ENCODE peak calls at places on chromosome 4, in five cellular contexts. One of them, this sample, is unnamed.

GRCh38 chr4:87896020-87896621 is 63.4 kb downstream of the MEPE start:
- DNase-seq in astrocyte of the spinal cord: peak; percentile 85
- DNase-seq in mesothelial cell of epicardium: no peak
- DNase-seq in CD4-positive, alpha-beta T cell: no peak
- DNase-seq in Calu3: peak; percentile 55
- DNase-seq in this sample: peak; percentile 97

GRCh38 chr4:75144475-75144874 is 211.6 kb downstream of the PARM1 start:
- DNase-seq in CD4-positive, alpha-beta T cell: no peak
- DNase-seq in Calu3: no peak
- DNase-seq in mesothelial cell of epicardium: no peak
- DNase-seq in astrocyte of the spinal cord: no peak
- DNase-seq in this sample: no peak

GRCh38 chr4:39998659-39999345 is 21.1 kb upstream of the PDS5A start:
- DNase-seq in Calu3: no peak
- DNase-seq in CD4-positive, alpha-beta T cell: no peak
- DNase-seq in mesothelial cell of epicardium: no peak
- DNase-seq in astrocyte of the spinal cord: no peak
- DNase-seq in this sample: no peak

GRCh38 chr4:38949416-38950051 is 81.9 kb downstream of the FAM114A1 start:
- DNase-seq in astrocyte of the spinal cord: peak; percentile 67
- DNase-seq in mesothelial cell of epicardium: no peak
- DNase-seq in CD4-positive, alpha-beta T cell: no peak
- DNase-seq in Calu3: no peak
- DNase-seq in this sample: no peak

GRCh38 chr4:8409271-8410065 is 31.1 kb downstream of the ACOX3 start:
- DNase-seq in Calu3: no peak
- DNase-seq in CD4-positive, alpha-beta T cell: no peak
- DNase-seq in astrocyte of the spinal cord: peak; percentile 19
- DNase-seq in mesothelial cell of epicardium: no peak
- DNase-seq in this sample: no peak

GRCh38 chr4:8410641-8411271 is 29.8 kb downstream of the ACOX3 start:
- DNase-seq in Calu3: peak; percentile 55
- DNase-seq in astrocyte of the spinal cord: peak; percentile 59
- DNase-seq in mesothelial cell of epicardium: no peak
- DNase-seq in CD4-positive, alpha-beta T cell: no peak
- DNase-seq in this sample: peak; percentile 60

GRCh38 chr4:168908859-168909390 is 101.1 kb downstream of the CBR4 start:
- DNase-seq in astrocyte of the spinal cord: no peak
- DNase-seq in CD4-positive, alpha-beta T cell: no peak
- DNase-seq in Calu3: no peak
- DNase-seq in mesothelial cell of epicardium: no peak
- DNase-seq in this sample: no peak

GRCh38 chr4:5892321-5893012 is 419 bp downstream of the CRMP1 start:
- DNase-seq in mesothelial cell of epicardium: no peak
- DNase-seq in Calu3: no peak
- DNase-seq in CD4-positive, alpha-beta T cell: no peak
- DNase-seq in astrocyte of the spinal cord: no peak
- DNase-seq in this sample: no peak

GRCh38 chr4:145829629-145830395 is 108.8 kb downstream of the ZNF827 start:
- DNase-seq in CD4-positive, alpha-beta T cell: no peak
- DNase-seq in Calu3: no peak
- DNase-seq in mesothelial cell of epicardium: no peak
- DNase-seq in astrocyte of the spinal cord: no peak
- DNase-seq in this sample: no peak

GRCh38 chr4:2141762-2142520 is 82.8 kb downstream of the NAT8L start:
- DNase-seq in astrocyte of the spinal cord: peak; percentile 12
- DNase-seq in Calu3: no peak
- DNase-seq in mesothelial cell of epicardium: no peak
- DNase-seq in CD4-positive, alpha-beta T cell: no peak
- DNase-seq in this sample: no peak

GRCh38 chr4:6472008-6472386 is 417 bp downstream of the PPP2R2C start:
- DNase-seq in mesothelial cell of epicardium: no peak
- DNase-seq in Calu3: no peak
- DNase-seq in CD4-positive, alpha-beta T cell: no peak
- DNase-seq in astrocyte of the spinal cord: no peak
- DNase-seq in this sample: no peak

GRCh38 chr4:80532674-80533333 is 197.3 kb downstream of the CFAP299 start:
- DNase-seq in CD4-positive, alpha-beta T cell: no peak
- DNase-seq in Calu3: no peak
- DNase-seq in astrocyte of the spinal cord: no peak
- DNase-seq in mesothelial cell of epicardium: no peak
- DNase-seq in this sample: no peak

GRCh38 chr4:82801910-82802521 is 3.4 kb upstream of the SCD5 start:
- DNase-seq in Calu3: peak; percentile 37
- DNase-seq in mesothelial cell of epicardium: no peak
- DNase-seq in CD4-positive, alpha-beta T cell: no peak
- DNase-seq in astrocyte of the spinal cord: peak; percentile 50
- DNase-seq in this sample: peak; percentile 76

GRCh38 chr4:158259955-158260575 is 49.8 kb downstream of the TMEM144 start:
- DNase-seq in Calu3: no peak
- DNase-seq in mesothelial cell of epicardium: no peak
- DNase-seq in astrocyte of the spinal cord: peak; percentile 58
- DNase-seq in CD4-positive, alpha-beta T cell: no peak
- DNase-seq in this sample: peak; percentile 56

GRCh38 chr4:101277661-101278060 is 69.7 kb downstream of the PPP3CA start:
- DNase-seq in astrocyte of the spinal cord: peak; percentile 69
- DNase-seq in CD4-positive, alpha-beta T cell: no peak
- DNase-seq in mesothelial cell of epicardium: no peak
- DNase-seq in Calu3: no peak
- DNase-seq in this sample: no peak

GRCh38 chr4:184746532-184746870 is 12.6 kb upstream of the CENPU start:
- DNase-seq in Calu3: peak; percentile 54
- DNase-seq in astrocyte of the spinal cord: peak; percentile 71
- DNase-seq in mesothelial cell of epicardium: no peak
- DNase-seq in CD4-positive, alpha-beta T cell: no peak
- DNase-seq in this sample: peak; percentile 55

GRCh38 chr4:101274888-101275752 is 72.2 kb downstream of the PPP3CA start:
- DNase-seq in Calu3: no peak
- DNase-seq in CD4-positive, alpha-beta T cell: no peak
- DNase-seq in astrocyte of the spinal cord: no peak
- DNase-seq in mesothelial cell of epicardium: no peak
- DNase-seq in this sample: no peak

GRCh38 chr4:87025614-87026041 is 90.8 kb downstream of the AFF1 start:
- DNase-seq in mesothelial cell of epicardium: no peak
- DNase-seq in astrocyte of the spinal cord: no peak
- DNase-seq in CD4-positive, alpha-beta T cell: no peak
- DNase-seq in Calu3: no peak
- DNase-seq in this sample: no peak

GRCh38 chr4:123505457-123506310 is 109.1 kb downstream of the SPRY1 start:
- DNase-seq in astrocyte of the spinal cord: peak; percentile 76
- DNase-seq in CD4-positive, alpha-beta T cell: peak; percentile 1
- DNase-seq in Calu3: peak; percentile 39
- DNase-seq in mesothelial cell of epicardium: peak; percentile 32
- DNase-seq in this sample: no peak

GRCh38 chr4:109032676-109033075 is 269.8 kb downstream of the COL25A1 start:
- DNase-seq in astrocyte of the spinal cord: no peak
- DNase-seq in mesothelial cell of epicardium: no peak
- DNase-seq in CD4-positive, alpha-beta T cell: no peak
- DNase-seq in Calu3: no peak
- DNase-seq in this sample: no peak

GRCh38 chr4:25160714-25161598 is 707 bp upstream of the SEPSECS start:
- DNase-seq in astrocyte of the spinal cord: peak; percentile 21
- DNase-seq in mesothelial cell of epicardium: no peak
- DNase-seq in Calu3: no peak
- DNase-seq in CD4-positive, alpha-beta T cell: no peak
- DNase-seq in this sample: peak; percentile 3

GRCh38 chr4:175833574-175834350 is 21.7 kb upstream of the GPM6A start:
- DNase-seq in CD4-positive, alpha-beta T cell: no peak
- DNase-seq in Calu3: no peak
- DNase-seq in astrocyte of the spinal cord: peak; percentile 12
- DNase-seq in mesothelial cell of epicardium: no peak
- DNase-seq in this sample: no peak

GRCh38 chr4:28811025-28811424 is 1909.1 kb upstream of the PCDH7 start:
- DNase-seq in Calu3: no peak
- DNase-seq in mesothelial cell of epicardium: no peak
- DNase-seq in CD4-positive, alpha-beta T cell: no peak
- DNase-seq in astrocyte of the spinal cord: no peak
- DNase-seq in this sample: no peak

GRCh38 chr4:115234405-115235093 is 121.1 kb upstream of the NDST4 start:
- DNase-seq in mesothelial cell of epicardium: no peak
- DNase-seq in Calu3: peak; percentile 20
- DNase-seq in astrocyte of the spinal cord: peak; percentile 12
- DNase-seq in CD4-positive, alpha-beta T cell: no peak
- DNase-seq in this sample: peak; percentile 28

GRCh38 chr4:1754336-1754735 is 33.0 kb downstream of the TACC3 start:
- DNase-seq in astrocyte of the spinal cord: no peak
- DNase-seq in mesothelial cell of epicardium: no peak
- DNase-seq in Calu3: no peak
- DNase-seq in CD4-positive, alpha-beta T cell: no peak
- DNase-seq in this sample: no peak

GRCh38 chr4:128853741-128854140 is 44.2 kb downstream of the JADE1 start:
- DNase-seq in mesothelial cell of epicardium: no peak
- DNase-seq in CD4-positive, alpha-beta T cell: no peak
- DNase-seq in astrocyte of the spinal cord: peak; percentile 61
- DNase-seq in Calu3: no peak
- DNase-seq in this sample: no peak

DNA sequence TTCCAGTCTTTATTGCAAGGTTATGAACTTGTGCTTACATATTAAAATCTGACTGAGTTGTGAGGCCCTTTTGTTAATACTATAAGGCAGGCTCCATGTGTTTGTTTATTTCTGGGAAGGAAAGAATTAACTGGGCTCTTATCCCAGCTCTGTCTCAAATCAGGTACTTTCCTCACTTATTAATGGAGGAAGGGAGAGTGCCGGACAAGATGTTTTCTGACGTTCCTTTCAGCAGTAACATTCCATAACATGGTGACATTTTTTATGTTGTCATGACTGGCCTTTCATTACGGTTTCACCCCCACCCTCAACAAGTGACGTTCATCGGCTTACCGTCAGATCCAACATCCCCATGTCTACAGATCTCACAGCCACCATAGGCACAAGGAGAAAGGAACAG is 96.1 kb downstream of the RASL11B start:
- DNase-seq in astrocyte of the spinal cord: peak; percentile 14
- DNase-seq in mesothelial cell of epicardium: no peak
- DNase-seq in Calu3: no peak
- DNase-seq in CD4-positive, alpha-beta T cell: no peak
- DNase-seq in this sample: no peak
- TF ChIP-seq CTCF in astrocyte of the spinal cord: no peak
- TF ChIP-seq CTCF in mesothelial cell of epicardium: no peak
- TF ChIP-seq CTCF in Calu3: no peak
- TF ChIP-seq CTCF in CD4-positive, alpha-beta T cell: no peak
- TF ChIP-seq CTCF in this sample: no peak

GRCh38 chr4:139555705-139556070 is 331 bp downstream of the SETD7 start:
- DNase-seq in CD4-positive, alpha-beta T cell: no peak
- DNase-seq in astrocyte of the spinal cord: no peak
- DNase-seq in Calu3: peak; percentile 17
- DNase-seq in mesothelial cell of epicardium: peak; percentile 28
- DNase-seq in this sample: peak; percentile 60

GRCh38 chr4:139555073-139555704 is 830 bp downstream of the SETD7 start:
- DNase-seq in mesothelial cell of epicardium: peak; percentile 66
- DNase-seq in Calu3: peak; percentile 68
- DNase-seq in astrocyte of the spinal cord: peak; percentile 93
- DNase-seq in CD4-positive, alpha-beta T cell: peak; percentile 72
- DNase-seq in this sample: peak; percentile 89

GRCh38 chr4:139557506-139558110 is 1.6 kb upstream of the SETD7 start:
- DNase-seq in mesothelial cell of epicardium: no peak
- DNase-seq in Calu3: no peak
- DNase-seq in CD4-positive, alpha-beta T cell: no peak
- DNase-seq in astrocyte of the spinal cord: no peak
- DNase-seq in this sample: no peak

GRCh38 chr4:139556735-139557505 is 901 bp upstream of the SETD7 start:
- DNase-seq in Calu3: peak; percentile 42
- DNase-seq in mesothelial cell of epicardium: peak; percentile 23
- DNase-seq in CD4-positive, alpha-beta T cell: peak; percentile 33
- DNase-seq in astrocyte of the spinal cord: peak; percentile 33
- DNase-seq in this sample: peak; percentile 43

DNA sequence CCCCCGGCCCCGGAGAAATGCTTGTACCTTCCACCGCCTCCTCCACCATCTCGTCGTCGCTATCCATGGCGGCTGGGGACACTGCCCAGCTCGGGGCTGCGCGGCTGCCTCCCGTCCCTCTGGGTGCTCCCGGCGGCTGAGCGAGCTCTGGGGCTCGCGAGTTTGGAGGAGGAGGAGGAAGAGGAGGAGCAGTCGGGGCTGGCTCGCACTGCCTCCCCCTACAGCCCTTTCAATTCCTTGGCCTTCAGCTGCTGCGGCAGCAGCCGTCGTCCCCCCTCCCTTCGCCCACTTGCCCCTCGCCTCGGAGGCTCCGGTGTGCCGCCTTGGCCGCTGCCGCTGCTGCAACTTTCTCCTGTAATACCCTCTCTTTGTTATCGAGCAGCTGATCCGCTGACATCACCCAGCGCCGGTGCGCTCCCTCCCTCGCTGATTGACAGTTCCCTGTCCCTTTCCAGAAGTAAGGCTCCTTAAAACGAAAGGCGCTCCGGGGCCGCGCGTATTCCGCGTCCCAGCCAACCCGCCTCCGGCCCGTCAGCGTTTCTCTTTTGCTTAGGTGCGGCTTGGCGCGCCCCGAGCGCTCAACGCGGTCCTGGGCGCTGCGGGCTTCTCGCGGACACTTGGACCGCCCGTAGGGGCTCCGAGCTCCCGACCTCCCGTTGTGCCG is at the start of gene SETD7:
- DNase-seq in astrocyte of the spinal cord: peak; percentile 82
- DNase-seq in CD4-positive, alpha-beta T cell: peak; percentile 31
- DNase-seq in mesothelial cell of epicardium: peak; percentile 44
- DNase-seq in Calu3: peak; percentile 59
- DNase-seq in this sample: peak; percentile 84
- TF ChIP-seq CTCF in astrocyte of the spinal cord: peak; percentile 13
- TF ChIP-seq CTCF in CD4-positive, alpha-beta T cell: no peak
- TF ChIP-seq CTCF in mesothelial cell of epicardium: no peak
- TF ChIP-seq CTCF in Calu3: no peak
- TF ChIP-seq CTCF in this sample: no peak

DNA sequence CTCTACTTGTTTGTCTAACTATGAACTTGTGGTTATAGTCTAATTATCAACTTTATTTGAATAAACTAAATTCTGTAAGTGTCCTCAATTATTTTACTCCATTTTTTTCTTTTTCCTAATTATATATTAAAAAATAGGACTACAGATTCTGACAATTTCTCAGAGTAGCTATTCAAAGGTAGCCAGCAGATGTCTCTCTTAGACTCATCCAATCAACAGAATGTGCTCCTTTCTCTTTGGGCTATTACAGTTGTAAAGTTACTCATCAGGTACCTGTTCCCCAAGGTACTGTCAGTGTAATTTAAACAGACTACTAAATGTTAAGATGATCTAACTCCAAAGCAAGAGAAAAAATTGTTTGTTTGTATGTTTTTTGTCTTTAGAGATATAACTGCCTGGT is 248.6 kb downstream of the PCDH18 start:
- DNase-seq in mesothelial cell of epicardium: no peak
- DNase-seq in CD4-positive, alpha-beta T cell: no peak
- DNase-seq in Calu3: no peak
- DNase-seq in astrocyte of the spinal cord: peak; percentile 37
- DNase-seq in this sample: peak; percentile 14
- TF ChIP-seq CTCF in mesothelial cell of epicardium: no peak
- TF ChIP-seq CTCF in CD4-positive, alpha-beta T cell: no peak
- TF ChIP-seq CTCF in Calu3: no peak
- TF ChIP-seq CTCF in astrocyte of the spinal cord: peak; percentile 61
- TF ChIP-seq CTCF in this sample: peak; percentile 47

DNA sequence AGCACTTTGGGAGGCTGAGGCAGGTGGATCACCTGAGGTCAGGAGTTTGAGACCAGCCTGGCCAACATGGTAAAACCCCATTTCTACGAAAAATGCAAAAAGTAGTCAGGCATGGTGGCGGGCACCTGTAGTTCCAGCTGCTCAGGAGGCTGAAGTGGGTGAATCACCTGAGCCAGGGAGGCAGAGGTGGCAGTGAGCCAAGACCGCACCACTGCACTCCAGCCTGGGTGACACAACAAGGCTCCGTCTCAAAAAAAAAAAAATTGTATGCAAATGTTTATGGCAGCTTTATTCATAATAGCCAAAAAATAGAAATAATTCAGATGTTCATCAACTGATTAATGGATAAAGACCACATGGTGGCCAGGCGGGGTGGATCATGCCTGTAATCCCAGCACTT is 9.8 kb upstream of the NOCT start:
- DNase-seq in Calu3: no peak
- DNase-seq in CD4-positive, alpha-beta T cell: no peak
- DNase-seq in astrocyte of the spinal cord: no peak
- DNase-seq in mesothelial cell of epicardium: no peak
- DNase-seq in this sample: no peak
- TF ChIP-seq CTCF in Calu3: no peak
- TF ChIP-seq CTCF in CD4-positive, alpha-beta T cell: no peak
- TF ChIP-seq CTCF in astrocyte of the spinal cord: no peak
- TF ChIP-seq CTCF in mesothelial cell of epicardium: no peak
- TF ChIP-seq CTCF in this sample: no peak